ENCODE peak calls at places on chromosomes 16 and 17, in nine cellular contexts. E is K562; U is CD8-positive, alpha-beta T cell; G is astrocyte of the cerebellum; H is lung; X is IMR-90; A is endodermal cell; R is prostate gland; O is mucosa of descending colon. C is an unnamed sample.

GRCh38 chr16:27169511-27170071 is 33.7 kb upstream of the KDM8 start:
- DNase-seq in E (no peak), U (peak; percentile 71), G (peak; percentile 67), H (no peak), X (peak; percentile 89), A (peak; percentile 56), R (no peak), O (peak; percentile 43), C (no peak)

GRCh38 chr17:66540131-66540781 is 237.8 kb downstream of the PRKCA start:
- DNase-seq in E (no peak), U (no peak), G (peak; percentile 76), H (no peak), X (peak; percentile 91), A (peak; percentile 77), R (no peak), O (peak; percentile 22), C (no peak)

GRCh38 chr17:50268632-50269287 is 5.5 kb upstream of the TMEM92 start:
- DNase-seq in E (peak; percentile 5), U (no peak), G (no peak), H (no peak), X (peak; percentile 51), A (peak; percentile 58), R (no peak), O (no peak), C (no peak)

GRCh38 chr17:43713494-43714162 is 45.0 kb downstream of the SOST start:
- DNase-seq in E (no peak), U (no peak), G (no peak), H (no peak), X (no peak), A (peak; percentile 82), R (no peak), O (peak; percentile 16), C (no peak)

GRCh38 chr17:65185686-65186382 is 48.7 kb downstream of the RGS9 start:
- DNase-seq in E (no peak), U (no peak), G (no peak), H (no peak), X (no peak), A (peak; percentile 78), R (no peak), O (no peak), C (no peak)

GRCh38 chr16:48384305-48384981 is 770 bp downstream of the SIAH1 start:
- DNase-seq in E (peak; percentile 78), U (no peak), G (no peak), H (no peak), X (peak; percentile 40), A (peak; percentile 85), R (no peak), O (peak; percentile 69), C (no peak)

GRCh38 chr16:14286381-14287230 is 215.5 kb downstream of the MRTFB start:
- DNase-seq in E (no peak), U (no peak), G (no peak), H (no peak), X (no peak), A (peak; percentile 68), R (no peak), O (peak; percentile 39), C (no peak)

GRCh38 chr17:4509402-4509801 is 10.7 kb downstream of the SPNS2 start:
- DNase-seq in E (no peak), U (no peak), G (peak; percentile 19), H (no peak), X (no peak), A (no peak), R (no peak), O (no peak), C (no peak)

GRCh38 chr17:53032861-53033271 is 789.9 kb upstream of the KIF2B start:
- DNase-seq in E (no peak), U (no peak), G (peak; percentile 68), H (no peak), X (peak; percentile 0), A (peak; percentile 91), R (no peak), O (peak; percentile 56), C (peak; percentile 56)

GRCh38 chr17:39676198-39676819 is 8.1 kb downstream of the PNMT start:
- DNase-seq in E (peak; percentile 60), U (peak; percentile 44), G (no peak), H (peak; percentile 79), X (no peak), A (peak; percentile 87), R (peak; percentile 57), O (peak; percentile 86), C (no peak)

GRCh38 chr16:739560-740458 is 988 bp downstream of the CIAO3 start:
- DNase-seq in E (no peak), U (no peak), G (no peak), H (no peak), X (no peak), A (no peak), R (no peak), O (no peak), C (no peak)

GRCh38 chr17:11772031-11772430 is 173.8 kb downstream of the DNAH9 start:
- DNase-seq in E (no peak), U (no peak), G (no peak), H (no peak), X (no peak), A (no peak), R (no peak), O (no peak), C (no peak)

GRCh38 chr16:678858-679807 is 1.1 kb upstream of the STUB1 start:
- DNase-seq in E (peak; percentile 75), U (peak; percentile 37), G (no peak), H (peak; percentile 73), X (peak; percentile 30), A (peak; percentile 90), R (peak; percentile 68), O (peak; percentile 70), C (no peak)

GRCh38 chr16:87212026-87212425 is 105.2 kb downstream of the C16orf95 start:
- DNase-seq in E (no peak), U (no peak), G (no peak), H (no peak), X (peak; percentile 30), A (no peak), R (no peak), O (no peak), C (no peak)

GRCh38 chr17:57109393-57110151 is 24.5 kb downstream of the AKAP1 start:
- DNase-seq in E (no peak), U (no peak), G (no peak), H (no peak), X (peak; percentile 5), A (peak; percentile 83), R (no peak), O (peak; percentile 65), C (no peak)

GRCh38 chr17:57110579-57111367 is 25.7 kb downstream of the AKAP1 start:
- DNase-seq in E (no peak), U (no peak), G (no peak), H (no peak), X (peak; percentile 3), A (no peak), R (no peak), O (no peak), C (no peak)

GRCh38 chr17:57108656-57109392 is 23.8 kb downstream of the AKAP1 start:
- DNase-seq in E (no peak), U (no peak), G (no peak), H (no peak), X (no peak), A (peak; percentile 58), R (no peak), O (peak; percentile 72), C (no peak)

GRCh38 chr17:57111386-57111785 is 26.3 kb downstream of the AKAP1 start:
- DNase-seq in E (no peak), U (no peak), G (no peak), H (no peak), X (no peak), A (no peak), R (no peak), O (no peak), C (no peak)

DNA sequence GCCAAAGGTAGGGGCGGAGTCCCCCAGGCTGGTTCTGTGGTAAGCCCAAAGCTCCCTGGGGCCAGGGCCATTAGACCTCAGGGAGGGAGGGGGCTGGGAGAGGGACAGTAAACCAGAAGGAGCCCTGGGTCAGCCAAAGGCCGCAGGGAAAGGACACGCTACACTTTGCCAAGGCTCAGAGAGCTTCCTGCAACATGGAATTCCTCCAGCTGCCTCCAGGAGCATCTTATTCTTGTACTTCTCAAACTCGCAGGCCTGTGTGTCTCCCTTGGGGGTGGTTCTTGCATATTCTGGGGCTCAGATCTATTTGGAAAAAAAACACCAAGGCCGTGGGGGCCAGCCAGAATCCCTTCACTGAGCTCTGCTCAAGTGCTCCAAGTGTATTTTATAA is 25.1 kb downstream of the AKAP1 start:
- DNase-seq in E (no peak), U (no peak), G (no peak), H (no peak), X (no peak), A (no peak), R (no peak), O (no peak), C (no peak)
- TF ChIP-seq CTCF in E (no peak), U (no peak), G (no peak), H (no peak), X (no peak), A (no peak), R (no peak), O (no peak), C (no peak)

GRCh38 chr16:57622361-57623250 is 5.8 kb upstream of the ADGRG1 start:
- DNase-seq in E (no peak), U (no peak), G (no peak), H (no peak), X (no peak), A (no peak), R (no peak), O (no peak), C (peak; percentile 52)

GRCh38 chr16:57624044-57624688 is 4.3 kb upstream of the ADGRG1 start:
- DNase-seq in E (no peak), U (no peak), G (no peak), H (no peak), X (peak; percentile 42), A (no peak), R (no peak), O (no peak), C (peak; percentile 82)

GRCh38 chr16:57621521-57622268 is 6.7 kb upstream of the ADGRG1 start:
- DNase-seq in E (no peak), U (no peak), G (no peak), H (no peak), X (no peak), A (peak; percentile 42), R (peak; percentile 55), O (no peak), C (no peak)

GRCh38 chr16:57624806-57625500 is 3.5 kb upstream of the ADGRG1 start:
- DNase-seq in E (no peak), U (no peak), G (no peak), H (no peak), X (no peak), A (no peak), R (no peak), O (no peak), C (no peak)

GRCh38 chr16:57623251-57624043 is 5.0 kb upstream of the ADGRG1 start:
- DNase-seq in E (peak; percentile 56), U (no peak), G (no peak), H (no peak), X (peak; percentile 52), A (peak; percentile 80), R (peak; percentile 41), O (peak; percentile 50), C (no peak)
- H3K4me3 ChIP-seq in E (no peak overlapping the region), U (no peak overlapping the region), G (no peak overlapping the region), H (no peak overlapping the region), X (no peak overlapping the region), A (no peak overlapping the region), R (no peak overlapping the region), O (no peak overlapping the region), C (peak overlapping the region; percentile 9)

GRCh38 chr16:67653131-67654068 is 6.7 kb downstream of the ACD start:
- DNase-seq in E (no peak), U (no peak), G (no peak), H (no peak), X (no peak), A (peak; percentile 62), R (no peak), O (no peak), C (no peak)
- TF ChIP-seq CTCF in E (no peak), U (no peak), G (peak; percentile 18), H (no peak), X (peak; percentile 22), A (peak; percentile 74), R (no peak), O (no peak), C (peak; percentile 19)

GRCh38 chr17:75739174-75739573 is 17.9 kb downstream of the ITGB4 start:
- DNase-seq in E (no peak), U (no peak), G (no peak), H (no peak), X (no peak), A (no peak), R (no peak), O (no peak), C (no peak)
- H3K4me3 ChIP-seq in E (no peak overlapping the region), U (no peak overlapping the region), G (no peak overlapping the region), H (no peak overlapping the region), X (no peak overlapping the region), A (no peak overlapping the region), R (no peak overlapping the region), O (no peak overlapping the region), C (no peak overlapping the region)